ENCODE peak calls at places on chromosomes 13 and 19, in ten cellular contexts. B, Y, H, C, Q, K, Z, P, J and M are unnamed samples.

GRCh38 chr13:80556291-80556690 is 215.4 kb upstream of the SPRY2 start:
- DNase-seq in H (no peak), Q (peak; percentile 67), Y (no peak), Z (no peak), B (no peak), P (no peak), K (no peak), J (no peak), C (no peak), M (no peak)

GRCh38 chr19:2041686-2042484 is 9.2 kb downstream of the MKNK2 start:
- DNase-seq in C (peak; percentile 53), P (peak; percentile 98), H (peak; percentile 81), B (peak; percentile 99), Y (no peak), K (peak; percentile 100), J (peak; percentile 84), Q (peak; percentile 85), Z (no peak), M (peak; percentile 98)

GRCh38 chr13:44198826-44199225 is 174.8 kb upstream of the SERP2 start:
- DNase-seq in P (no peak), Q (no peak), B (no peak), K (no peak), J (no peak), Y (no peak), H (no peak), C (no peak), Z (peak; percentile 52), M (no peak)

GRCh38 chr13:101757446-101758039 is 305.1 kb downstream of the ITGBL1 start:
- DNase-seq in H (peak; percentile 71), K (no peak), Q (no peak), J (peak; percentile 61), B (peak; percentile 74), P (peak; percentile 29), C (peak; percentile 15), Z (peak; percentile 42), Y (peak; percentile 0), M (no peak)

GRCh38 chr19:53394522-53394973 is 401 bp upstream of the ZNF765 start:
- DNase-seq in J (peak; percentile 58), Q (no peak), Y (no peak), C (peak; percentile 17), H (no peak), K (no peak), B (no peak), Z (peak; percentile 83), P (no peak), M (no peak)

GRCh38 chr13:40969169-40969901 is 49.8 kb downstream of the ELF1 start:
- DNase-seq in B (no peak), J (no peak), Z (no peak), C (no peak), P (no peak), Y (no peak), K (no peak), H (no peak), Q (no peak), M (no peak)

GRCh38 chr19:46892252-46893179 is 31.7 kb downstream of the ARHGAP35 start:
- DNase-seq in H (no peak), B (no peak), Y (no peak), Q (no peak), K (no peak), J (no peak), P (no peak), Z (no peak), C (no peak), M (no peak)

GRCh38 chr19:17726914-17727773 is 7.9 kb downstream of the MAP1S start:
- DNase-seq in P (no peak), C (no peak), K (no peak), J (no peak), B (no peak), Z (no peak), Q (no peak), Y (no peak), H (no peak), M (no peak)

GRCh38 chr13:84812078-84812477 is 929.8 kb upstream of the SLITRK1 start:
- DNase-seq in P (no peak), Q (no peak), H (no peak), Y (no peak), K (no peak), J (no peak), C (no peak), B (no peak), Z (no peak), M (no peak)

GRCh38 chr19:388691-389090 is 20.3 kb downstream of the C2CD4C start:
- DNase-seq in H (no peak), J (no peak), Y (no peak), C (no peak), K (no peak), P (no peak), B (no peak), Z (no peak), Q (no peak), M (no peak)

GRCh38 chr19:425056-425455 is 16.1 kb upstream of the C2CD4C start:
- DNase-seq in Q (no peak), H (no peak), Y (no peak), P (no peak), K (no peak), C (no peak), J (no peak), Z (no peak), B (no peak), M (no peak)

GRCh38 chr19:17488593-17489391 is 18.5 kb downstream of the SLC27A1 start:
- DNase-seq in Z (peak; percentile 15), P (no peak), B (peak; percentile 55), Y (no peak), C (no peak), H (no peak), J (no peak), Q (no peak), K (peak; percentile 67), M (peak; percentile 56)

GRCh38 chr13:19794552-19795143 is 11.9 kb upstream of the PSPC1 start:
- DNase-seq in H (no peak), B (peak; percentile 65), J (no peak), P (no peak), Y (no peak), K (no peak), Z (no peak), Q (no peak), C (no peak), M (no peak)

GRCh38 chr13:94079876-94080275 is 399.6 kb downstream of the DCT start:
- DNase-seq in Y (no peak), K (no peak), Z (no peak), J (peak; percentile 78), C (peak; percentile 63), H (peak; percentile 42), Q (no peak), B (no peak), P (no peak), M (no peak)

GRCh38 chr13:105087941-105088340 is 1447.5 kb downstream of the EFNB2 start:
- DNase-seq in B (no peak), K (no peak), C (no peak), H (no peak), Z (peak; percentile 25), Y (no peak), J (no peak), Q (no peak), P (no peak), M (no peak)

GRCh38 chr19:41887711-41888382 is 4.9 kb downstream of the ARHGEF1 start:
- DNase-seq in C (no peak), Z (peak; percentile 97), Y (peak; percentile 98), J (no peak), B (peak; percentile 96), Q (no peak), P (no peak), K (peak; percentile 71), H (peak; percentile 58), M (peak; percentile 81)

GRCh38 chr13:76894401-76895110 is 8.4 kb upstream of the KCTD12 start:
- DNase-seq in Q (no peak), Z (no peak), H (no peak), K (no peak), J (no peak), B (peak; percentile 50), P (no peak), Y (no peak), C (no peak), M (no peak)

GRCh38 chr13:79450110-79450509 is 30.8 kb upstream of the NDFIP2 start:
- DNase-seq in K (peak; percentile 18), Z (no peak), C (no peak), H (no peak), B (no peak), J (no peak), Y (no peak), P (no peak), Q (no peak), M (no peak)

GRCh38 chr19:17183271-17183757 is 31.8 kb upstream of the USE1 start:
- DNase-seq in K (no peak), Q (no peak), Z (no peak), Y (no peak), C (no peak), B (no peak), H (no peak), P (peak; percentile 30), J (no peak), M (no peak)

GRCh38 chr13:101626925-101627555 is 174.6 kb downstream of the ITGBL1 start:
- DNase-seq in C (no peak), Y (no peak), Z (peak; percentile 36), B (no peak), J (no peak), Q (no peak), K (no peak), H (peak; percentile 20), P (peak; percentile 11), M (no peak)

GRCh38 chr13:80390338-80390737 is 49.4 kb upstream of the SPRY2 start:
- DNase-seq in J (no peak), Q (no peak), C (no peak), K (no peak), B (no peak), H (no peak), Y (no peak), P (no peak), Z (no peak), M (no peak)

GRCh38 chr13:107216046-107216715 is 648.2 kb upstream of the ARGLU1 start:
- DNase-seq in P (no peak), H (no peak), J (no peak), Z (no peak), C (no peak), B (no peak), Q (no peak), Y (no peak), K (no peak), M (no peak)

GRCh38 chr13:35700661-35701060 is 224.2 kb upstream of the MAB21L1 start:
- DNase-seq in H (peak; percentile 44), Y (no peak), B (no peak), C (no peak), P (no peak), Z (peak; percentile 52), K (no peak), J (peak; percentile 96), Q (peak; percentile 35), M (no peak)

GRCh38 chr13:28100149-28101121 is at the start of gene FLT3:
- DNase-seq in Q (peak; percentile 9), K (no peak), H (peak; percentile 17), Z (peak; percentile 59), C (no peak), P (peak; percentile 33), Y (no peak), J (peak; percentile 5), B (peak; percentile 41), M (no peak)

GRCh38 chr13:30078059-30078458 is 227.6 kb upstream of the UBL3 start:
- DNase-seq in Z (no peak), Y (no peak), Q (no peak), H (no peak), J (no peak), P (no peak), B (no peak), C (no peak), K (no peak), M (no peak)

GRCh38 chr13:96769874-96770273 is 224.4 kb downstream of the OXGR1 start:
- DNase-seq in B (no peak), P (no peak), C (no peak), Q (no peak), Z (no peak), Y (no peak), K (no peak), H (no peak), J (no peak), M (no peak)

GRCh38 chr13:32087955-32088747 is 56.6 kb downstream of the FRY start:
- DNase-seq in J (peak; percentile 4), K (no peak), Q (no peak), B (no peak), H (peak; percentile 13), P (no peak), Z (no peak), Y (no peak), C (no peak), M (no peak)

GRCh38 chr19:48403606-48404005 is 10.1 kb downstream of the GRIN2D start:
- DNase-seq in C (no peak), P (no peak), Y (no peak), Z (peak; percentile 74), Q (peak; percentile 75), K (no peak), B (peak; percentile 63), J (peak; percentile 55), H (peak; percentile 65), M (no peak)